ENCODE peak calls at places on chromosomes 6 and 20, in nine cellular contexts. D is KG1, I is GM13977, C is H54, H is neuronal stem cell, M is sciatic nerve, U is T-cell, Q is NCI-H1417, K is colonic mucosa. N is an unnamed sample.

GRCh38 chr6:135331002-135331401 is 149.9 kb downstream of the MYB start:
- DNase-seq in D (no peak), I (peak), C (no peak), H (no peak), M (no peak), U (no peak), Q (no peak), K (no peak), N (no peak)

GRCh38 chr6:43851204-43851855 is 81.3 kb downstream of the VEGFA start:
- DNase-seq in D (no peak), I (no peak), C (peak), H (no peak), M (no peak), U (no peak), Q (no peak), K (no peak), N (no peak)

GRCh38 chr20:57699395-57699794 is 10.4 kb downstream of the PMEPA1 start:
- DNase-seq in D (no peak), I (no peak), C (no peak), H (no peak), M (no peak), U (no peak), Q (no peak), K (no peak), N (no peak)

GRCh38 chr20:380763-381580 is 412 bp downstream of the TRIB3 start:
- DNase-seq in D (peak), I (peak), C (peak), H (peak), M (peak), U (peak), Q (peak), K (peak), N (peak)

GRCh38 chr6:129203190-129203900 is 320.4 kb downstream of the LAMA2 start:
- DNase-seq in D (no peak), I (no peak), C (no peak), H (no peak), M (no peak), U (no peak), Q (no peak), K (no peak), N (no peak)

GRCh38 chr20:9626357-9626756 is 112.0 kb downstream of the LAMP5 start:
- DNase-seq in D (no peak), I (no peak), C (no peak), H (no peak), M (no peak), U (no peak), Q (no peak), K (no peak), N (no peak)

GRCh38 chr20:10877345-10877744 is 203.5 kb upstream of the JAG1 start:
- DNase-seq in D (no peak), I (no peak), C (no peak), H (no peak), M (peak), U (no peak), Q (no peak), K (no peak), N (no peak)

GRCh38 chr6:75526502-75527127 is 33.0 kb upstream of the FILIP1 start:
- DNase-seq in D (peak), I (peak), C (no peak), H (peak), M (peak), U (peak), Q (peak), K (peak), N (no peak)

GRCh38 chr20:45833030-45833882 is at the start of gene SNX21:
- DNase-seq in D (no peak), I (peak), C (peak), H (no peak), M (peak), U (no peak), Q (peak), K (peak), N (peak)

GRCh38 chr6:37289931-37290330 is 32.0 kb upstream of the TMEM217 start:
- DNase-seq in D (no peak), I (no peak), C (no peak), H (no peak), M (no peak), U (peak), Q (no peak), K (no peak), N (no peak)

GRCh38 chr6:38827024-38827423 is 111.9 kb downstream of the DNAH8 start:
- DNase-seq in D (no peak), I (no peak), C (no peak), H (no peak), M (no peak), U (no peak), Q (no peak), K (no peak), N (no peak)

GRCh38 chr20:8489094-8489883 is 357.2 kb downstream of the PLCB1 start:
- DNase-seq in D (no peak), I (no peak), C (no peak), H (no peak), M (no peak), U (no peak), Q (no peak), K (no peak), N (no peak)

GRCh38 chr20:64140956-64141355 is 23.3 kb upstream of the MYT1 start:
- DNase-seq in D (no peak), I (no peak), C (no peak), H (no peak), M (peak), U (no peak), Q (no peak), K (no peak), N (peak)

GRCh38 chr20:63080411-63080810 is 73.6 kb upstream of the BHLHE23 start:
- DNase-seq in D (no peak), I (no peak), C (no peak), H (no peak), M (peak), U (no peak), Q (no peak), K (no peak), N (no peak)

GRCh38 chr20:3312940-3313656 is 74.1 kb upstream of the SLC4A11 start:
- DNase-seq in D (no peak), I (no peak), C (no peak), H (no peak), M (no peak), U (no peak), Q (no peak), K (no peak), N (no peak)

GRCh38 chr20:24752612-24753011 is 196.5 kb upstream of the CST7 start:
- DNase-seq in D (no peak), I (no peak), C (no peak), H (no peak), M (no peak), U (no peak), Q (no peak), K (peak), N (peak)

GRCh38 chr20:341682-342081 is 5.2 kb upstream of the NRSN2 start:
- DNase-seq in D (no peak), I (no peak), C (no peak), H (no peak), M (no peak), U (no peak), Q (no peak), K (peak), N (no peak)

GRCh38 chr6:7587631-7588100 is 2.3 kb upstream of the SNRNP48 start:
- DNase-seq in D (no peak), I (no peak), C (no peak), H (no peak), M (no peak), U (no peak), Q (no peak), K (peak), N (no peak)

GRCh38 chr6:157941101-157941863 is 40.4 kb upstream of the SYNJ2 start:
- DNase-seq in D (no peak), I (no peak), C (no peak), H (no peak), M (no peak), U (no peak), Q (no peak), K (no peak), N (no peak)

GRCh38 chr6:121435444-121436069 is at the start of gene GJA1:
- DNase-seq in D (no peak), I (no peak), C (peak), H (peak), M (no peak), U (no peak), Q (no peak), K (peak), N (no peak)

GRCh38 chr6:45305546-45305945 is 22.6 kb upstream of the RUNX2 start:
- DNase-seq in D (no peak), I (no peak), C (no peak), H (no peak), M (no peak), U (no peak), Q (no peak), K (no peak), N (no peak)

GRCh38 chr6:157148391-157149323 is 174.7 kb downstream of the TMEM242 start:
- DNase-seq in D (no peak), I (no peak), C (peak), H (no peak), M (no peak), U (no peak), Q (no peak), K (no peak), N (peak)

GRCh38 chr6:30378290-30378937 is 33.5 kb downstream of the RPP21 start:
- DNase-seq in D (no peak), I (no peak), C (no peak), H (peak), M (no peak), U (no peak), Q (no peak), K (no peak), N (no peak)

GRCh38 chr20:11810316-11811130 is 107.2 kb upstream of the BTBD3 start:
- DNase-seq in D (no peak), I (no peak), C (peak), H (no peak), M (no peak), U (no peak), Q (peak), K (no peak), N (no peak)

GRCh38 chr20:43945391-43946205 is 30.9 kb downstream of the TOX2 start:
- DNase-seq in D (no peak), I (no peak), C (no peak), H (no peak), M (no peak), U (no peak), Q (no peak), K (no peak), N (no peak)